ENCODE peak calls at places on chromosomes 5 and 9, in ten cellular contexts. One of them, this sample, is unnamed.
A peak's percentile ranks its signal among the peaks of the same experiment; 100 is the strongest.

GRCh38 chr9:34451545-34451944 is 6.8 kb downstream of the FAM219A start:
- DNase-seq in NCI-H1092: no peak
- DNase-seq in right cardiac atrium: no peak
- DNase-seq in C1 segment of cervical spinal cord: no peak
- DNase-seq in tibial nerve: no peak
- DNase-seq in hepatic stellate cell: no peak
- DNase-seq in DMS79: no peak
- DNase-seq in CD8-positive, alpha-beta memory T cell: no peak
- DNase-seq in PC-9: peak; percentile 52
- DNase-seq in cardiac fibroblast: no peak
- DNase-seq in this sample: no peak

GRCh38 chr9:37542895-37543294 is 33.3 kb downstream of the FBXO10 start:
- DNase-seq in NCI-H1092: no peak
- DNase-seq in right cardiac atrium: no peak
- DNase-seq in C1 segment of cervical spinal cord: no peak
- DNase-seq in tibial nerve: no peak
- DNase-seq in hepatic stellate cell: no peak
- DNase-seq in DMS79: no peak
- DNase-seq in CD8-positive, alpha-beta memory T cell: no peak
- DNase-seq in PC-9: no peak
- DNase-seq in cardiac fibroblast: no peak
- DNase-seq in this sample: no peak

GRCh38 chr5:172490739-172491461 is 36.6 kb upstream of the SH3PXD2B start:
- DNase-seq in NCI-H1092: no peak
- DNase-seq in right cardiac atrium: no peak
- DNase-seq in C1 segment of cervical spinal cord: no peak
- DNase-seq in tibial nerve: no peak
- DNase-seq in hepatic stellate cell: no peak
- DNase-seq in DMS79: no peak
- DNase-seq in CD8-positive, alpha-beta memory T cell: no peak
- DNase-seq in PC-9: no peak
- DNase-seq in cardiac fibroblast: no peak
- DNase-seq in this sample: no peak

GRCh38 chr9:112224401-112225289 is 49.5 kb upstream of the SUSD1 start:
- DNase-seq in NCI-H1092: no peak
- DNase-seq in right cardiac atrium: no peak
- DNase-seq in C1 segment of cervical spinal cord: no peak
- DNase-seq in tibial nerve: no peak
- DNase-seq in hepatic stellate cell: peak; percentile 14
- DNase-seq in DMS79: no peak
- DNase-seq in CD8-positive, alpha-beta memory T cell: no peak
- DNase-seq in PC-9: no peak
- DNase-seq in cardiac fibroblast: peak; percentile 15
- DNase-seq in this sample: no peak

GRCh38 chr9:129555512-129556203 is 65.2 kb downstream of the C9orf50 start:
- DNase-seq in NCI-H1092: no peak
- DNase-seq in right cardiac atrium: no peak
- DNase-seq in C1 segment of cervical spinal cord: no peak
- DNase-seq in tibial nerve: no peak
- DNase-seq in hepatic stellate cell: no peak
- DNase-seq in DMS79: no peak
- DNase-seq in CD8-positive, alpha-beta memory T cell: no peak
- DNase-seq in PC-9: no peak
- DNase-seq in cardiac fibroblast: peak; percentile 59
- DNase-seq in this sample: no peak

GRCh38 chr5:127833999-127834953 is 131.1 kb downstream of the CCDC192 start:
- DNase-seq in NCI-H1092: no peak
- DNase-seq in right cardiac atrium: no peak
- DNase-seq in C1 segment of cervical spinal cord: no peak
- DNase-seq in tibial nerve: no peak
- DNase-seq in hepatic stellate cell: no peak
- DNase-seq in DMS79: no peak
- DNase-seq in CD8-positive, alpha-beta memory T cell: no peak
- DNase-seq in PC-9: no peak
- DNase-seq in cardiac fibroblast: peak; percentile 70
- DNase-seq in this sample: no peak

GRCh38 chr9:31347082-31347617 is 1037.3 kb upstream of the ACO1 start:
- DNase-seq in NCI-H1092: no peak
- DNase-seq in right cardiac atrium: no peak
- DNase-seq in C1 segment of cervical spinal cord: no peak
- DNase-seq in tibial nerve: no peak
- DNase-seq in hepatic stellate cell: no peak
- DNase-seq in DMS79: no peak
- DNase-seq in CD8-positive, alpha-beta memory T cell: peak; percentile 74
- DNase-seq in PC-9: no peak
- DNase-seq in cardiac fibroblast: peak; percentile 79
- DNase-seq in this sample: peak; percentile 53

GRCh38 chr9:69719368-69719767 is 40.4 kb downstream of the PTAR1 start:
- DNase-seq in NCI-H1092: no peak
- DNase-seq in right cardiac atrium: no peak
- DNase-seq in C1 segment of cervical spinal cord: no peak
- DNase-seq in tibial nerve: no peak
- DNase-seq in hepatic stellate cell: no peak
- DNase-seq in DMS79: no peak
- DNase-seq in CD8-positive, alpha-beta memory T cell: no peak
- DNase-seq in PC-9: no peak
- DNase-seq in cardiac fibroblast: peak; percentile 52
- DNase-seq in this sample: no peak

GRCh38 chr5:126846344-126846743 is 69.4 kb downstream of the LMNB1 start:
- DNase-seq in NCI-H1092: no peak
- DNase-seq in right cardiac atrium: no peak
- DNase-seq in C1 segment of cervical spinal cord: no peak
- DNase-seq in tibial nerve: no peak
- DNase-seq in hepatic stellate cell: peak; percentile 43
- DNase-seq in DMS79: no peak
- DNase-seq in CD8-positive, alpha-beta memory T cell: no peak
- DNase-seq in PC-9: no peak
- DNase-seq in cardiac fibroblast: peak; percentile 73
- DNase-seq in this sample: no peak

GRCh38 chr9:35820076-35820475 is 5.2 kb upstream of the HINT2 start:
- DNase-seq in NCI-H1092: no peak
- DNase-seq in right cardiac atrium: no peak
- DNase-seq in C1 segment of cervical spinal cord: no peak
- DNase-seq in tibial nerve: no peak
- DNase-seq in hepatic stellate cell: peak; percentile 65
- DNase-seq in DMS79: no peak
- DNase-seq in CD8-positive, alpha-beta memory T cell: no peak
- DNase-seq in PC-9: no peak
- DNase-seq in cardiac fibroblast: peak; percentile 62
- DNase-seq in this sample: no peak

GRCh38 chr5:133895979-133896378 is 72.4 kb downstream of the C5orf15 start:
- DNase-seq in NCI-H1092: no peak
- DNase-seq in right cardiac atrium: no peak
- DNase-seq in C1 segment of cervical spinal cord: no peak
- DNase-seq in tibial nerve: no peak
- DNase-seq in hepatic stellate cell: no peak
- DNase-seq in DMS79: no peak
- DNase-seq in CD8-positive, alpha-beta memory T cell: no peak
- DNase-seq in PC-9: no peak
- DNase-seq in cardiac fibroblast: no peak
- DNase-seq in this sample: no peak

GRCh38 chr5:77157732-77158532 is 52.5 kb upstream of the PDE8B start:
- DNase-seq in NCI-H1092: no peak
- DNase-seq in right cardiac atrium: no peak
- DNase-seq in C1 segment of cervical spinal cord: no peak
- DNase-seq in tibial nerve: no peak
- DNase-seq in hepatic stellate cell: no peak
- DNase-seq in DMS79: no peak
- DNase-seq in CD8-positive, alpha-beta memory T cell: no peak
- DNase-seq in PC-9: no peak
- DNase-seq in cardiac fibroblast: no peak
- DNase-seq in this sample: no peak

GRCh38 chr9:129946596-129946995 is 96.4 kb downstream of the FNBP1 start:
- DNase-seq in NCI-H1092: no peak
- DNase-seq in right cardiac atrium: no peak
- DNase-seq in C1 segment of cervical spinal cord: no peak
- DNase-seq in tibial nerve: no peak
- DNase-seq in hepatic stellate cell: no peak
- DNase-seq in DMS79: no peak
- DNase-seq in CD8-positive, alpha-beta memory T cell: no peak
- DNase-seq in PC-9: no peak
- DNase-seq in cardiac fibroblast: no peak
- DNase-seq in this sample: no peak

This sample was measured in naive thymus-derived CD8-positive, alpha-beta T cell.